ENCODE peak calls at places on chromosomes 11 and 22, in five cellular contexts. One of them, this sample, is unnamed.

GRCh38 chr11:64856382-64857227 is 12.2 kb upstream of the CDC42BPG start:
- DNase-seq in CD8-positive, alpha-beta T cell: no peak
- DNase-seq in foreskin fibroblast: peak; percentile 93
- DNase-seq in epithelial cell of esophagus: peak; percentile 97
- DNase-seq in heart left ventricle: peak; percentile 86
- DNase-seq in this sample: peak; percentile 27

GRCh38 chr22:23098718-23099524 is 28.6 kb downstream of the GNAZ start:
- DNase-seq in CD8-positive, alpha-beta T cell: no peak
- DNase-seq in foreskin fibroblast: no peak
- DNase-seq in epithelial cell of esophagus: no peak
- DNase-seq in heart left ventricle: peak; percentile 78
- DNase-seq in this sample: peak; percentile 82

GRCh38 chr11:112697779-112698178 is 263.4 kb upstream of the NCAM1 start:
- DNase-seq in heart left ventricle: no peak
- DNase-seq in foreskin fibroblast: no peak
- DNase-seq in CD8-positive, alpha-beta T cell: no peak
- DNase-seq in epithelial cell of esophagus: no peak
- DNase-seq in this sample: no peak

GRCh38 chr11:119419834-119420492 is 3.0 kb downstream of the THY1 start:
- DNase-seq in foreskin fibroblast: no peak
- DNase-seq in heart left ventricle: no peak
- DNase-seq in CD8-positive, alpha-beta T cell: no peak
- DNase-seq in epithelial cell of esophagus: no peak
- DNase-seq in this sample: peak; percentile 99

GRCh38 chr11:6667733-6668374 is 12.2 kb upstream of the DCHS1 start:
- DNase-seq in foreskin fibroblast: peak; percentile 52
- DNase-seq in epithelial cell of esophagus: peak; percentile 30
- DNase-seq in CD8-positive, alpha-beta T cell: no peak
- DNase-seq in heart left ventricle: no peak
- DNase-seq in this sample: no peak

GRCh38 chr11:126843096-126843495 is 157.5 kb downstream of the KIRREL3 start:
- DNase-seq in epithelial cell of esophagus: no peak
- DNase-seq in heart left ventricle: no peak
- DNase-seq in foreskin fibroblast: no peak
- DNase-seq in CD8-positive, alpha-beta T cell: no peak
- DNase-seq in this sample: no peak

GRCh38 chr11:129691154-129691553 is 124.5 kb upstream of the TMEM45B start:
- DNase-seq in heart left ventricle: no peak
- DNase-seq in foreskin fibroblast: no peak
- DNase-seq in epithelial cell of esophagus: no peak
- DNase-seq in CD8-positive, alpha-beta T cell: no peak
- DNase-seq in this sample: no peak

GRCh38 chr11:75240381-75241035 is at the start of gene TPBGL:
- DNase-seq in CD8-positive, alpha-beta T cell: no peak
- DNase-seq in heart left ventricle: peak; percentile 43
- DNase-seq in foreskin fibroblast: peak; percentile 16
- DNase-seq in epithelial cell of esophagus: no peak
- DNase-seq in this sample: no peak

GRCh38 chr11:112822478-112823274 is 138.5 kb upstream of the NCAM1 start:
- DNase-seq in epithelial cell of esophagus: no peak
- DNase-seq in heart left ventricle: no peak
- DNase-seq in CD8-positive, alpha-beta T cell: no peak
- DNase-seq in foreskin fibroblast: no peak
- DNase-seq in this sample: no peak

GRCh38 chr22:36775589-36775965 is 342 bp downstream of the IFT27 start:
- DNase-seq in CD8-positive, alpha-beta T cell: no peak
- DNase-seq in heart left ventricle: peak; percentile 48
- DNase-seq in foreskin fibroblast: peak; percentile 33
- DNase-seq in epithelial cell of esophagus: no peak
- DNase-seq in this sample: peak; percentile 69

GRCh38 chr11:129896062-129896461 is 684 bp upstream of the NFRKB start:
- DNase-seq in foreskin fibroblast: no peak
- DNase-seq in CD8-positive, alpha-beta T cell: no peak
- DNase-seq in epithelial cell of esophagus: no peak
- DNase-seq in heart left ventricle: no peak
- DNase-seq in this sample: no peak

DNA sequence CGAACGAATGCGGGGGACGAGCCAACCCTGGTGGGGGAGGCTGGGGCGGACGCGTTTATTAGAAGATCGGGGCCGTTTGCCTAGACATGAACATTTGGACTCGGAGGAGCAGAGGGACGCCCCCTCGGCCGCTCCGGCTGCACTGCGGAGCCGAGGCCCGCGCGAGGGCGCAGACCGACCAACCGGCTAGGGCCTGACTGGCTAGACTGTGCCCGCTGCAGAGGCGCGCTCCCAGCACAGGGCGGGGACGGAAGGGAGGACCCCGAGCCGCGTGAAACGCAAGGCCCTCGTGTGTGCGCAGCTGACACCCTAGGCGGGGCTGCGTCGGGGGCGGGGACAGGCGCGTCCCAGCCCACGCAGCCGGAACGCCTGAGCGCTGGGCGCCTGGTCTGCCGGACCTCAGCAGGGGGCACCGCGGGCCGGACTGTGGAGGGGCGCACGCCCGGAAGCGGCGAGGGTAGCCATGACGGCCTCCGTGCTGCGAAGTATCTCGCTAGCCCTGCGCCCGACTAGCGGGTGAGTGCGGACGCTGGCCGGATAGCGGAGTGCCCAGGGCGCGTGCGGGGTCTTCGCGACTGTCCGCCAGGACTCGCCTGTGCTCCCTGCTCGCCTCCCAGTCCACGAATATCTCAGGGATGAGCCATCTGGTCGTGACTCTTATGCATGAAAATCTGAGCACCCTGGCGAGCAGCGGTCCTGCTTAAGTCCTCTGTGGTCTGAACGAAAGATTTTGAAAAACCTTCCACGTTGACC is at the start of gene MRPL40:
- DNase-seq in CD8-positive, alpha-beta T cell: peak; percentile 61
- DNase-seq in foreskin fibroblast: peak; percentile 99
- DNase-seq in heart left ventricle: peak; percentile 97
- DNase-seq in epithelial cell of esophagus: peak; percentile 96
- DNase-seq in this sample: peak; percentile 96
- TF ChIP-seq CTCF in CD8-positive, alpha-beta T cell: no peak
- TF ChIP-seq CTCF in foreskin fibroblast: no peak
- TF ChIP-seq CTCF in heart left ventricle: peak; percentile 19
- TF ChIP-seq CTCF in epithelial cell of esophagus: no peak
- TF ChIP-seq CTCF in this sample: peak; percentile 2

GRCh38 chr22:33327348-33327860 is 269.2 kb upstream of the SYN3 start:
- DNase-seq in foreskin fibroblast: no peak
- DNase-seq in CD8-positive, alpha-beta T cell: no peak
- DNase-seq in epithelial cell of esophagus: no peak
- DNase-seq in heart left ventricle: no peak
- DNase-seq in this sample: no peak

GRCh38 chr22:33326540-33327295 is 268.5 kb upstream of the SYN3 start:
- DNase-seq in CD8-positive, alpha-beta T cell: no peak
- DNase-seq in heart left ventricle: no peak
- DNase-seq in epithelial cell of esophagus: no peak
- DNase-seq in foreskin fibroblast: no peak
- DNase-seq in this sample: no peak

GRCh38 chr22:33328789-33329296 is 270.7 kb upstream of the SYN3 start:
- DNase-seq in epithelial cell of esophagus: no peak
- DNase-seq in foreskin fibroblast: no peak
- DNase-seq in heart left ventricle: no peak
- DNase-seq in CD8-positive, alpha-beta T cell: no peak
- DNase-seq in this sample: no peak

GRCh38 chr22:33324228-33324627 is 266.0 kb upstream of the SYN3 start:
- DNase-seq in heart left ventricle: no peak
- DNase-seq in foreskin fibroblast: no peak
- DNase-seq in CD8-positive, alpha-beta T cell: no peak
- DNase-seq in epithelial cell of esophagus: no peak
- DNase-seq in this sample: no peak

GRCh38 chr22:33325232-33326004 is 267.2 kb upstream of the SYN3 start:
- DNase-seq in CD8-positive, alpha-beta T cell: no peak
- DNase-seq in heart left ventricle: no peak
- DNase-seq in epithelial cell of esophagus: peak; percentile 6
- DNase-seq in foreskin fibroblast: no peak
- DNase-seq in this sample: no peak
- TF ChIP-seq CTCF in CD8-positive, alpha-beta T cell: no peak
- TF ChIP-seq CTCF in heart left ventricle: no peak
- TF ChIP-seq CTCF in epithelial cell of esophagus: no peak
- TF ChIP-seq CTCF in foreskin fibroblast: no peak
- TF ChIP-seq CTCF in this sample: no peak

DNA sequence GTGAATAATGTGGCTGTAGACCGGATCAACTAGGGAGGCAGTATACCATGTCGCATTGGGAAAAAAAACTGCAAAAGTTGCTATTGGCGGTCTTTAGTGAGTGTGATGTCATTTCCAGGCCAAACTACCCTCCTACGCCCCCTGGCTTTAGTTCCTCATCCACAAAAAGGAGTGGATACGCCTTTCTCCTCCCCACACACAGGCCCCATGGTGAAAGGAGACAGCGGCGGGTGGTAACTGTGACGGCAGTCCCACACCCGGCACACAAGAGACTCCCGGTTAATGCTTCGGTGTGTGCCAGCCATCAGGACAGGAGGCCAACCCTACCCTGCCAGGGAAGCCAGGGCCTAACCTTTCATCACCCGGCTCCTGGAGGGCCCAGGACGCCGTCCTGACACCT is 11.0 kb downstream of the TP53I11 start:
- DNase-seq in heart left ventricle: no peak
- DNase-seq in CD8-positive, alpha-beta T cell: no peak
- DNase-seq in epithelial cell of esophagus: no peak
- DNase-seq in foreskin fibroblast: no peak
- DNase-seq in this sample: no peak
- TF ChIP-seq CTCF in heart left ventricle: peak; percentile 39
- TF ChIP-seq CTCF in CD8-positive, alpha-beta T cell: no peak
- TF ChIP-seq CTCF in epithelial cell of esophagus: no peak
- TF ChIP-seq CTCF in foreskin fibroblast: no peak
- TF ChIP-seq CTCF in this sample: no peak

GRCh38 chr11:83628622-83629347 is 342.6 kb upstream of the CCDC90B start:
- DNase-seq in heart left ventricle: no peak
- DNase-seq in foreskin fibroblast: no peak
- DNase-seq in CD8-positive, alpha-beta T cell: no peak
- DNase-seq in epithelial cell of esophagus: no peak
- DNase-seq in this sample: no peak

GRCh38 chr11:83629775-83630174 is 343.6 kb upstream of the CCDC90B start:
- DNase-seq in heart left ventricle: no peak
- DNase-seq in epithelial cell of esophagus: no peak
- DNase-seq in CD8-positive, alpha-beta T cell: no peak
- DNase-seq in foreskin fibroblast: no peak
- DNase-seq in this sample: no peak

GRCh38 chr11:83625336-83625735 is 339.2 kb upstream of the CCDC90B start:
- DNase-seq in CD8-positive, alpha-beta T cell: no peak
- DNase-seq in heart left ventricle: no peak
- DNase-seq in epithelial cell of esophagus: no peak
- DNase-seq in foreskin fibroblast: no peak
- DNase-seq in this sample: peak; percentile 61
- TF ChIP-seq CTCF in CD8-positive, alpha-beta T cell: no peak
- TF ChIP-seq CTCF in heart left ventricle: no peak
- TF ChIP-seq CTCF in epithelial cell of esophagus: no peak
- TF ChIP-seq CTCF in foreskin fibroblast: no peak
- TF ChIP-seq CTCF in this sample: no peak

This sample was measured in thyroid gland.